ENCODE peak calls at places on chromosomes 7 and 10, in five cellular contexts. R, G, Q, Z and M are unnamed samples.

GRCh38 chr7:143362126-143362961 is at the start of gene FAM131B:
- DNase-seq in Z (no peak), G (no peak), R (no peak), Q (no peak), M (peak; percentile 74)

GRCh38 chr10:65675236-65675635 is 1250.6 kb upstream of the LRRTM3 start:
- DNase-seq in G (no peak), Z (no peak), Q (no peak), R (no peak), M (no peak)

GRCh38 chr7:100489824-100490223 is 6.1 kb downstream of the NYAP1 start:
- DNase-seq in R (no peak), G (peak; percentile 84), Q (no peak), Z (no peak), M (peak; percentile 99)

GRCh38 chr10:107442035-107442505 is 277.6 kb upstream of the SORCS1 start:
- DNase-seq in R (no peak), Z (no peak), Q (no peak), G (no peak), M (no peak)

GRCh38 chr7:1422512-1423265 is 36.6 kb downstream of the MICALL2 start:
- DNase-seq in G (no peak), Q (no peak), R (no peak), Z (no peak), M (no peak)

GRCh38 chr7:148727501-148728278 is 29.0 kb downstream of the CUL1 start:
- DNase-seq in R (no peak), Z (no peak), G (no peak), Q (no peak), M (no peak)

GRCh38 chr10:60283397-60283796 is 106.3 kb downstream of the ANK3 start:
- DNase-seq in Z (no peak), Q (no peak), R (no peak), G (no peak), M (no peak)

GRCh38 chr10:97518601-97519043 is 19.9 kb downstream of the UBTD1 start:
- DNase-seq in Q (no peak), R (no peak), Z (no peak), G (no peak), M (no peak)

GRCh38 chr10:127880557-127880956 is 12.2 kb downstream of the CLRN3 start:
- DNase-seq in G (no peak), R (no peak), Q (no peak), Z (no peak), M (peak; percentile 70)

GRCh38 chr10:103685880-103686669 is 169.3 kb downstream of the SH3PXD2A start:
- DNase-seq in G (peak; percentile 20), Z (peak; percentile 69), Q (peak; percentile 57), R (peak; percentile 75), M (peak; percentile 84)

GRCh38 chr7:151016942-151017341 is 7.4 kb downstream of the ATG9B start:
- DNase-seq in Z (no peak), G (no peak), Q (no peak), R (no peak), M (no peak)

GRCh38 chr7:112510032-112510742 is 29.4 kb downstream of the LSMEM1 start:
- DNase-seq in R (no peak), G (no peak), Q (no peak), Z (no peak), M (peak; percentile 46)

GRCh38 chr10:58796834-58797233 is 284.2 kb downstream of the BICC1 start:
- DNase-seq in Z (no peak), G (no peak), R (no peak), Q (no peak), M (no peak)